ENCODE peak calls at places on chromosomes 7 and 10, in ten cellular contexts. One of them, this sample, is unnamed.

GRCh38 chr7:127258111-127258510 is 5.4 kb upstream of the GRM8 start:
- DNase-seq in cardiac muscle cell: no peak
- DNase-seq in Caco-2: no peak
- DNase-seq in aorta: no peak
- DNase-seq in keratinocyte: no peak
- DNase-seq in right lobe of liver: no peak
- DNase-seq in choroid plexus epithelial cell: no peak
- DNase-seq in fibroblast of the aortic adventitia: no peak
- DNase-seq in astrocyte of the spinal cord: no peak
- DNase-seq in OCI-LY7: no peak
- DNase-seq in this sample: no peak

GRCh38 chr7:20778063-20778721 is 8.5 kb downstream of the SP8 start:
- DNase-seq in cardiac muscle cell: peak
- DNase-seq in right lobe of liver: peak
- DNase-seq in OCI-LY7: no peak
- DNase-seq in choroid plexus epithelial cell: peak
- DNase-seq in aorta: peak
- DNase-seq in fibroblast of the aortic adventitia: no peak
- DNase-seq in keratinocyte: no peak
- DNase-seq in astrocyte of the spinal cord: no peak
- DNase-seq in Caco-2: peak
- DNase-seq in this sample: no peak

GRCh38 chr7:156175003-156175402 is 362.7 kb upstream of the SHH start:
- DNase-seq in cardiac muscle cell: no peak
- DNase-seq in Caco-2: no peak
- DNase-seq in astrocyte of the spinal cord: no peak
- DNase-seq in OCI-LY7: no peak
- DNase-seq in keratinocyte: no peak
- DNase-seq in fibroblast of the aortic adventitia: no peak
- DNase-seq in choroid plexus epithelial cell: no peak
- DNase-seq in right lobe of liver: no peak
- DNase-seq in aorta: no peak
- DNase-seq in this sample: no peak

GRCh38 chr7:43876976-43877745 is 7.8 kb upstream of the MRPS24 start:
- DNase-seq in fibroblast of the aortic adventitia: no peak
- DNase-seq in Caco-2: no peak
- DNase-seq in aorta: no peak
- DNase-seq in right lobe of liver: no peak
- DNase-seq in choroid plexus epithelial cell: no peak
- DNase-seq in astrocyte of the spinal cord: no peak
- DNase-seq in cardiac muscle cell: no peak
- DNase-seq in keratinocyte: no peak
- DNase-seq in OCI-LY7: no peak
- DNase-seq in this sample: no peak

GRCh38 chr10:105691811-105692210 is 1050.7 kb downstream of the SORCS3 start:
- DNase-seq in aorta: no peak
- DNase-seq in keratinocyte: no peak
- DNase-seq in right lobe of liver: no peak
- DNase-seq in OCI-LY7: peak
- DNase-seq in fibroblast of the aortic adventitia: peak
- DNase-seq in cardiac muscle cell: no peak
- DNase-seq in astrocyte of the spinal cord: peak
- DNase-seq in Caco-2: peak
- DNase-seq in choroid plexus epithelial cell: peak
- DNase-seq in this sample: peak

GRCh38 chr10:31526681-31527080 is 207.7 kb downstream of the ZEB1 start:
- DNase-seq in right lobe of liver: no peak
- DNase-seq in choroid plexus epithelial cell: peak
- DNase-seq in astrocyte of the spinal cord: no peak
- DNase-seq in fibroblast of the aortic adventitia: no peak
- DNase-seq in Caco-2: no peak
- DNase-seq in cardiac muscle cell: peak
- DNase-seq in aorta: peak
- DNase-seq in OCI-LY7: no peak
- DNase-seq in keratinocyte: no peak
- DNase-seq in this sample: no peak

GRCh38 chr7:131538071-131538790 is 18.2 kb downstream of the PODXL start:
- DNase-seq in keratinocyte: peak
- DNase-seq in right lobe of liver: no peak
- DNase-seq in astrocyte of the spinal cord: peak
- DNase-seq in fibroblast of the aortic adventitia: no peak
- DNase-seq in Caco-2: no peak
- DNase-seq in cardiac muscle cell: no peak
- DNase-seq in aorta: no peak
- DNase-seq in choroid plexus epithelial cell: peak
- DNase-seq in OCI-LY7: no peak
- DNase-seq in this sample: peak

GRCh38 chr10:74022941-74023629 is 25.2 kb downstream of the VCL start:
- DNase-seq in Caco-2: no peak
- DNase-seq in keratinocyte: no peak
- DNase-seq in cardiac muscle cell: no peak
- DNase-seq in aorta: no peak
- DNase-seq in astrocyte of the spinal cord: no peak
- DNase-seq in OCI-LY7: no peak
- DNase-seq in fibroblast of the aortic adventitia: no peak
- DNase-seq in right lobe of liver: no peak
- DNase-seq in choroid plexus epithelial cell: no peak
- DNase-seq in this sample: no peak

GRCh38 chr10:94963901-94964300 is 25.4 kb downstream of the CYP2C9 start:
- DNase-seq in Caco-2: peak
- DNase-seq in choroid plexus epithelial cell: peak
- DNase-seq in keratinocyte: no peak
- DNase-seq in fibroblast of the aortic adventitia: peak
- DNase-seq in aorta: no peak
- DNase-seq in astrocyte of the spinal cord: peak
- DNase-seq in OCI-LY7: peak
- DNase-seq in right lobe of liver: no peak
- DNase-seq in cardiac muscle cell: peak
- DNase-seq in this sample: no peak

GRCh38 chr10:46311501-46311951 is 24.7 kb downstream of the ANTXRL start:
- DNase-seq in right lobe of liver: no peak
- DNase-seq in choroid plexus epithelial cell: no peak
- DNase-seq in keratinocyte: no peak
- DNase-seq in OCI-LY7: no peak
- DNase-seq in cardiac muscle cell: no peak
- DNase-seq in aorta: no peak
- DNase-seq in Caco-2: no peak
- DNase-seq in fibroblast of the aortic adventitia: no peak
- DNase-seq in astrocyte of the spinal cord: no peak
- DNase-seq in this sample: no peak

GRCh38 chr7:16925609-16926008 is 43.8 kb upstream of the AGR3 start:
- DNase-seq in OCI-LY7: no peak
- DNase-seq in cardiac muscle cell: no peak
- DNase-seq in choroid plexus epithelial cell: no peak
- DNase-seq in right lobe of liver: no peak
- DNase-seq in keratinocyte: no peak
- DNase-seq in Caco-2: no peak
- DNase-seq in fibroblast of the aortic adventitia: no peak
- DNase-seq in aorta: no peak
- DNase-seq in astrocyte of the spinal cord: no peak
- DNase-seq in this sample: no peak

GRCh38 chr10:59991661-59992060 is 85.3 kb upstream of the CCDC6 start:
- DNase-seq in fibroblast of the aortic adventitia: peak
- DNase-seq in aorta: no peak
- DNase-seq in Caco-2: peak
- DNase-seq in OCI-LY7: no peak
- DNase-seq in choroid plexus epithelial cell: peak
- DNase-seq in right lobe of liver: no peak
- DNase-seq in cardiac muscle cell: peak
- DNase-seq in keratinocyte: peak
- DNase-seq in astrocyte of the spinal cord: peak
- DNase-seq in this sample: no peak

GRCh38 chr7:137609500-137609899 is 237.3 kb downstream of the DGKI start:
- DNase-seq in choroid plexus epithelial cell: no peak
- DNase-seq in cardiac muscle cell: peak
- DNase-seq in aorta: no peak
- DNase-seq in Caco-2: no peak
- DNase-seq in OCI-LY7: no peak
- DNase-seq in right lobe of liver: no peak
- DNase-seq in fibroblast of the aortic adventitia: peak
- DNase-seq in astrocyte of the spinal cord: peak
- DNase-seq in keratinocyte: no peak
- DNase-seq in this sample: no peak

GRCh38 chr10:46995234-46995633 is 84.0 kb downstream of the PTPN20 start:
- DNase-seq in keratinocyte: no peak
- DNase-seq in cardiac muscle cell: peak
- DNase-seq in aorta: no peak
- DNase-seq in choroid plexus epithelial cell: peak
- DNase-seq in astrocyte of the spinal cord: no peak
- DNase-seq in fibroblast of the aortic adventitia: peak
- DNase-seq in OCI-LY7: no peak
- DNase-seq in right lobe of liver: no peak
- DNase-seq in Caco-2: no peak
- DNase-seq in this sample: no peak

GRCh38 chr10:100625821-100626220 is 90.1 kb downstream of the HIF1AN start:
- DNase-seq in cardiac muscle cell: no peak
- DNase-seq in OCI-LY7: no peak
- DNase-seq in right lobe of liver: no peak
- DNase-seq in aorta: no peak
- DNase-seq in Caco-2: no peak
- DNase-seq in astrocyte of the spinal cord: no peak
- DNase-seq in choroid plexus epithelial cell: no peak
- DNase-seq in fibroblast of the aortic adventitia: no peak
- DNase-seq in keratinocyte: no peak
- DNase-seq in this sample: no peak
- H3K4me3 ChIP-seq in cardiac muscle cell: no peak
- H3K4me3 ChIP-seq in OCI-LY7: no peak
- H3K4me3 ChIP-seq in right lobe of liver: no peak
- H3K4me3 ChIP-seq in aorta: no peak
- H3K4me3 ChIP-seq in Caco-2: no peak
- H3K4me3 ChIP-seq in astrocyte of the spinal cord: no peak
- H3K4me3 ChIP-seq in choroid plexus epithelial cell: no peak
- H3K4me3 ChIP-seq in fibroblast of the aortic adventitia: no peak
- H3K4me3 ChIP-seq in keratinocyte: no peak
- H3K4me3 ChIP-seq in this sample: no peak

GRCh38 chr7:26374665-26375373 is 83.2 kb downstream of the SNX10 start:
- DNase-seq in OCI-LY7: no peak
- DNase-seq in right lobe of liver: no peak
- DNase-seq in fibroblast of the aortic adventitia: no peak
- DNase-seq in choroid plexus epithelial cell: no peak
- DNase-seq in aorta: no peak
- DNase-seq in cardiac muscle cell: no peak
- DNase-seq in astrocyte of the spinal cord: no peak
- DNase-seq in Caco-2: no peak
- DNase-seq in keratinocyte: no peak
- DNase-seq in this sample: no peak

GRCh38 chr7:26372211-26372610 is 80.5 kb downstream of the SNX10 start:
- DNase-seq in cardiac muscle cell: no peak
- DNase-seq in aorta: no peak
- DNase-seq in Caco-2: no peak
- DNase-seq in astrocyte of the spinal cord: no peak
- DNase-seq in right lobe of liver: no peak
- DNase-seq in choroid plexus epithelial cell: no peak
- DNase-seq in OCI-LY7: no peak
- DNase-seq in fibroblast of the aortic adventitia: no peak
- DNase-seq in keratinocyte: no peak
- DNase-seq in this sample: no peak

GRCh38 chr7:26376208-26376917 is 84.7 kb downstream of the SNX10 start:
- DNase-seq in astrocyte of the spinal cord: no peak
- DNase-seq in fibroblast of the aortic adventitia: no peak
- DNase-seq in choroid plexus epithelial cell: no peak
- DNase-seq in cardiac muscle cell: no peak
- DNase-seq in Caco-2: peak
- DNase-seq in aorta: peak
- DNase-seq in right lobe of liver: peak
- DNase-seq in keratinocyte: no peak
- DNase-seq in OCI-LY7: peak
- DNase-seq in this sample: no peak

GRCh38 chr7:26372738-26373137 is 81.1 kb downstream of the SNX10 start:
- DNase-seq in astrocyte of the spinal cord: no peak
- DNase-seq in Caco-2: no peak
- DNase-seq in aorta: no peak
- DNase-seq in right lobe of liver: no peak
- DNase-seq in cardiac muscle cell: no peak
- DNase-seq in OCI-LY7: no peak
- DNase-seq in keratinocyte: no peak
- DNase-seq in choroid plexus epithelial cell: no peak
- DNase-seq in fibroblast of the aortic adventitia: no peak
- DNase-seq in this sample: no peak

GRCh38 chr7:26375604-26376207 is 84.0 kb downstream of the SNX10 start:
- DNase-seq in fibroblast of the aortic adventitia: no peak
- DNase-seq in astrocyte of the spinal cord: no peak
- DNase-seq in aorta: no peak
- DNase-seq in choroid plexus epithelial cell: no peak
- DNase-seq in OCI-LY7: peak
- DNase-seq in cardiac muscle cell: no peak
- DNase-seq in Caco-2: no peak
- DNase-seq in keratinocyte: no peak
- DNase-seq in right lobe of liver: no peak
- DNase-seq in this sample: no peak
- H3K4me3 ChIP-seq in fibroblast of the aortic adventitia: no peak
- H3K4me3 ChIP-seq in astrocyte of the spinal cord: no peak
- H3K4me3 ChIP-seq in aorta: no peak
- H3K4me3 ChIP-seq in choroid plexus epithelial cell: no peak
- H3K4me3 ChIP-seq in OCI-LY7: peak
- H3K4me3 ChIP-seq in cardiac muscle cell: peak
- H3K4me3 ChIP-seq in Caco-2: peak
- H3K4me3 ChIP-seq in keratinocyte: no peak
- H3K4me3 ChIP-seq in right lobe of liver: peak
- H3K4me3 ChIP-seq in this sample: peak

DNA sequence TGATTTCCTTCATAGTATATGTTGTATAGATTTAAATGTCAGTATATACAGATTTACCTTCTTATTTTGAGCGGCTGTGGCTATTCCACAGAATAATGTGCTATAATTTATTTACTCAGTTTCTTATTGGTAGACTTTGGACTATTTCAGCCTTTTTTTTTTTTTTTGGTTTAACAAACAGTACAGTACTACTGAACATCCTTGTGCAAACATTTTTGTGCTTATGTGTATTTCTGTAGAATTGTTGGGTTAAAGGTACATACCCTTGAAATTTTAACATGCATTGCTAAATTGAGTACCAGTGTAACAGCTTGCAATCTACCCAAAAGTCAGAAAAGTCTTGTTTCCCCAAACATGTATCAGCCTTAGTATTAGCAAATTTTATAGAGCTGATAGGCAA is 68.8 kb downstream of the HHEX start:
- DNase-seq in astrocyte of the spinal cord: no peak
- DNase-seq in Caco-2: no peak
- DNase-seq in choroid plexus epithelial cell: no peak
- DNase-seq in OCI-LY7: no peak
- DNase-seq in right lobe of liver: no peak
- DNase-seq in cardiac muscle cell: no peak
- DNase-seq in aorta: no peak
- DNase-seq in fibroblast of the aortic adventitia: no peak
- DNase-seq in keratinocyte: no peak
- DNase-seq in this sample: no peak
- H3K4me3 ChIP-seq in astrocyte of the spinal cord: no peak
- H3K4me3 ChIP-seq in Caco-2: no peak
- H3K4me3 ChIP-seq in choroid plexus epithelial cell: no peak
- H3K4me3 ChIP-seq in OCI-LY7: peak
- H3K4me3 ChIP-seq in right lobe of liver: no peak
- H3K4me3 ChIP-seq in cardiac muscle cell: no peak
- H3K4me3 ChIP-seq in aorta: no peak
- H3K4me3 ChIP-seq in fibroblast of the aortic adventitia: no peak
- H3K4me3 ChIP-seq in keratinocyte: no peak
- H3K4me3 ChIP-seq in this sample: no peak

DNA sequence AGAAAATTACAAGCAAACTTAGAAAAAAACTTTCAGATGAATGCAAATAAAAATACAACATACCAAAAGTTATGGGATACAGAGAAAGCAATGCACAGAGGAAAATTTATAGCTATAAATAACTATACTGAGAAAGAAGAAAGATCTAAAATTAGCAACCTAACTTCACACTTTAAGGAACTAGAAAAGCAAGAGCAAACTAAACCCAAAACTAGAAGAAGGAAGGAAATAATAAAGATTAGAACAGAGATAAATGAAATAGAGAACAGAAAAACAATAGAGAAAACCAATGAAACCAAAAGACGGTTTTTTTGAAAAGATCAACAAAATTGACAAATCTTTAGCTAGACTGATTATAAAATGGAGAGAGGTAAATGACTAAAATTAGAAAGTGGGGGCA is 9.6 kb upstream of the STRA8 start:
- DNase-seq in right lobe of liver: no peak
- DNase-seq in Caco-2: no peak
- DNase-seq in OCI-LY7: no peak
- DNase-seq in aorta: no peak
- DNase-seq in keratinocyte: no peak
- DNase-seq in fibroblast of the aortic adventitia: no peak
- DNase-seq in choroid plexus epithelial cell: no peak
- DNase-seq in cardiac muscle cell: no peak
- DNase-seq in astrocyte of the spinal cord: no peak
- DNase-seq in this sample: no peak
- H3K4me3 ChIP-seq in right lobe of liver: no peak
- H3K4me3 ChIP-seq in Caco-2: no peak
- H3K4me3 ChIP-seq in OCI-LY7: no peak
- H3K4me3 ChIP-seq in aorta: no peak
- H3K4me3 ChIP-seq in keratinocyte: no peak
- H3K4me3 ChIP-seq in fibroblast of the aortic adventitia: no peak
- H3K4me3 ChIP-seq in choroid plexus epithelial cell: no peak
- H3K4me3 ChIP-seq in cardiac muscle cell: peak
- H3K4me3 ChIP-seq in astrocyte of the spinal cord: no peak
- H3K4me3 ChIP-seq in this sample: no peak